ENCODE peak calls at places on chromosome 11, in ten cellular contexts. I is activated CD8-positive, alpha-beta memory T cell treated with anti-CD3 and anti-CD28 coated beads for 1 hour; U is heart left ventricle; V is colonic mucosa; N is stimulated activated CD4-positive, alpha-beta T cell treated with anti-CD3 and anti-CD28 coated beads, Interleukin-1b, Interleukin-23, amount 100 ng/mL, for 48 hours; D is cardiac fibroblast; H is retina; C is left colon; S is psoas muscle; F is HT-29. B is an unnamed sample.

GRCh38 chr11:21316591-21316990 is 647.2 kb downstream of the NELL1 start:
- DNase-seq in I (no peak), U (no peak), V (no peak), N (no peak), D (no peak), H (no peak), C (no peak), S (no peak), F (no peak), B (no peak)

GRCh38 chr11:128763224-128763623 is 69.4 kb downstream of the FLI1 start:
- DNase-seq in I (no peak), U (no peak), V (no peak), N (no peak), D (no peak), H (no peak), C (no peak), S (no peak), F (no peak), B (no peak)

GRCh38 chr11:35144103-35144741 is 5.3 kb downstream of the CD44 start:
- DNase-seq in I (no peak), U (no peak), V (no peak), N (peak), D (peak), H (no peak), C (peak), S (no peak), F (no peak), B (no peak)

GRCh38 chr11:364991-365390 is 4.3 kb upstream of the B4GALNT4 start:
- DNase-seq in I (no peak), U (no peak), V (no peak), N (no peak), D (no peak), H (no peak), C (peak), S (no peak), F (no peak), B (no peak)

GRCh38 chr11:66886671-66887221 is 29.9 kb downstream of the LRFN4 start:
- DNase-seq in I (no peak), U (peak), V (no peak), N (no peak), D (peak), H (no peak), C (no peak), S (peak), F (no peak), B (no peak)

GRCh38 chr11:103433380-103433779 is 324.2 kb downstream of the DYNC2H1 start:
- DNase-seq in I (no peak), U (no peak), V (no peak), N (no peak), D (peak), H (no peak), C (no peak), S (no peak), F (no peak), B (no peak)

GRCh38 chr11:73141031-73141308 is 1.1 kb downstream of the FCHSD2 start:
- DNase-seq in I (no peak), U (peak), V (peak), N (no peak), D (no peak), H (no peak), C (no peak), S (peak), F (peak), B (peak)

GRCh38 chr11:11480951-11481350 is 127.9 kb upstream of the CSNK2A3 start:
- DNase-seq in I (no peak), U (no peak), V (no peak), N (no peak), D (no peak), H (no peak), C (no peak), S (no peak), F (no peak), B (no peak)

GRCh38 chr11:11534981-11535380 is 86.8 kb downstream of the GALNT18 start:
- DNase-seq in I (no peak), U (no peak), V (no peak), N (no peak), D (peak), H (no peak), C (no peak), S (no peak), F (no peak), B (no peak)

B was measured in hepatocyte.